ENCODE peak calls at places on chromosomes 3 and 15, in four cellular contexts. S, T, N and F are unnamed samples.

GRCh38 chr3:32421991-32422859 is 30.6 kb downstream of the CMTM7 start:
- DNase-seq in S (no peak), T (no peak), N (no peak), F (no peak)

GRCh38 chr3:108501538-108501937 is 8.9 kb downstream of the MYH15 start:
- DNase-seq in N (no peak), S (no peak), T (no peak), F (no peak)

GRCh38 chr15:91801836-91802534 is 51.5 kb upstream of the SLCO3A1 start:
- DNase-seq in T (no peak), N (no peak), S (no peak), F (no peak)

GRCh38 chr15:24823473-24823872 is 131.3 kb upstream of the SNRPN start:
- DNase-seq in T (no peak), N (no peak), S (no peak), F (no peak)

GRCh38 chr15:79680721-79681120 is 216.1 kb downstream of the MTHFS start:
- DNase-seq in N (peak), T (no peak), S (no peak), F (no peak)

GRCh38 chr3:156181509-156181908 is 61.1 kb downstream of the KCNAB1 start:
- DNase-seq in S (no peak), N (no peak), T (no peak), F (no peak)

GRCh38 chr3:180707921-180708320 is 28.6 kb upstream of the CCDC39 start:
- DNase-seq in N (no peak), S (no peak), T (no peak), F (no peak)

GRCh38 chr3:17820275-17820674 is 77.8 kb upstream of the TBC1D5 start:
- DNase-seq in N (no peak), T (no peak), S (no peak), F (no peak)

GRCh38 chr15:66901336-66902100 is 163.9 kb upstream of the SMAD3 start:
- DNase-seq in T (no peak), N (no peak), S (no peak), F (no peak)

GRCh38 chr3:99242271-99242670 is 340.8 kb upstream of the DCBLD2 start:
- DNase-seq in S (no peak), N (no peak), T (no peak), F (no peak)

GRCh38 chr15:50353251-50353998 is 1.6 kb downstream of the GABPB1 start:
- DNase-seq in S (no peak), N (peak), T (peak), F (no peak)

GRCh38 chr3:37824090-37824953 is 37.4 kb upstream of the CTDSPL start:
- DNase-seq in S (no peak), N (no peak), T (no peak), F (no peak)

GRCh38 chr15:77577350-77577749 is 55.4 kb downstream of the LINGO1 start:
- DNase-seq in N (no peak), S (no peak), T (no peak), F (no peak)

GRCh38 chr3:143525408-143525807 is 322.9 kb downstream of the SLC9A9 start:
- DNase-seq in T (no peak), S (no peak), N (no peak), F (no peak)

GRCh38 chr3:127134466-127134865 is 58.5 kb upstream of the PRR23E start:
- DNase-seq in N (no peak), T (no peak), S (no peak), F (no peak)

GRCh38 chr3:155254445-155254844 is 39.0 kb downstream of the STRIT1 start:
- DNase-seq in T (no peak), N (no peak), S (no peak), F (no peak)